ENCODE peak calls at places on chromosome 5, in ten cellular contexts. N, P, U, L, J, K, B, F, I and M are unnamed samples.

GRCh38 chr5:126589536-126590297 is 5.3 kb downstream of the ALDH7A1 start:
- DNase-seq in N (no peak), P (no peak), U (no peak), L (no peak), J (no peak), K (no peak), B (no peak), F (no peak), I (no peak), M (no peak)

GRCh38 chr5:6311568-6312501 is 66.5 kb downstream of the MED10 start:
- DNase-seq in N (no peak), P (no peak), U (no peak), L (no peak), J (no peak), K (no peak), B (no peak), F (no peak), I (no peak), M (no peak)

GRCh38 chr5:157740211-157740610 is 3.3 kb upstream of the LSM11 start:
- DNase-seq in N (peak; percentile 23), P (peak; percentile 45), U (no peak), L (no peak), J (peak; percentile 1), K (no peak), B (no peak), F (no peak), I (no peak), M (peak; percentile 26)

GRCh38 chr5:66323142-66323890 is 179.2 kb downstream of the SREK1 start:
- DNase-seq in N (no peak), P (no peak), U (no peak), L (no peak), J (no peak), K (no peak), B (no peak), F (no peak), I (no peak), M (no peak)

GRCh38 chr5:109668237-109668636 is 21.5 kb upstream of the MAN2A1 start:
- DNase-seq in N (no peak), P (no peak), U (no peak), L (no peak), J (no peak), K (no peak), B (no peak), F (no peak), I (no peak), M (no peak)

GRCh38 chr5:89268460-89268859 is 385.5 kb upstream of the MEF2C start:
- DNase-seq in N (no peak), P (no peak), U (no peak), L (no peak), J (no peak), K (no peak), B (no peak), F (no peak), I (no peak), M (no peak)

GRCh38 chr5:107670028-107670926 is 460 bp downstream of the EFNA5 start:
- DNase-seq in N (peak; percentile 25), P (peak; percentile 55), U (no peak), L (no peak), J (peak; percentile 42), K (peak; percentile 7), B (peak; percentile 2), F (peak; percentile 56), I (no peak), M (peak; percentile 12)

GRCh38 chr5:36459191-36460135 is 146.9 kb upstream of the SLC1A3 start:
- DNase-seq in N (no peak), P (no peak), U (no peak), L (no peak), J (no peak), K (no peak), B (no peak), F (no peak), I (no peak), M (no peak)

GRCh38 chr5:155050384-155051019 is 36.9 kb downstream of the KIF4B start:
- DNase-seq in N (no peak), P (no peak), U (no peak), L (no peak), J (no peak), K (no peak), B (no peak), F (no peak), I (no peak), M (no peak)

GRCh38 chr5:125232779-125233230 is 486.4 kb upstream of the ZNF608 start:
- DNase-seq in N (no peak), P (no peak), U (no peak), L (no peak), J (no peak), K (peak; percentile 73), B (peak; percentile 86), F (no peak), I (no peak), M (no peak)